ENCODE peak calls at places on chromosomes 3 and 15, in six cellular contexts. I is non-pigmented ciliary epithelial cell; Q is Panc1; D is stimulated activated CD4-positive, alpha-beta T cell treated with anti-CD3 and anti-CD28 coated beads, Interleukin-1b, Interleukin-23, amount 100 ng/mL, for 48 hours; K is NCI-H2171 treated with DMSO at 0.1 percent for 48 hours; F is Peyer's patch. P is an unnamed sample.

GRCh38 chr3:284316-284715 is 87.8 kb downstream of the CHL1 start:
- DNase-seq in I (no peak), Q (no peak), D (no peak), K (no peak), F (no peak), P (peak; percentile 55)

GRCh38 chr3:13671536-13672233 is 122.8 kb downstream of the FBLN2 start:
- DNase-seq in I (no peak), Q (no peak), D (no peak), K (no peak), F (no peak), P (no peak)

GRCh38 chr3:170368921-170369320 is 11.4 kb downstream of the SKIL start:
- DNase-seq in I (no peak), Q (no peak), D (no peak), K (no peak), F (no peak), P (no peak)

GRCh38 chr3:191774485-191774884 is 313.5 kb downstream of the PYDC2 start:
- DNase-seq in I (peak; percentile 79), Q (no peak), D (no peak), K (no peak), F (no peak), P (no peak)

GRCh38 chr15:69385831-69386230 is 28.3 kb upstream of the KIF23 start:
- DNase-seq in I (no peak), Q (no peak), D (no peak), K (no peak), F (no peak), P (no peak)

GRCh38 chr15:64229129-64229724 is 66.4 kb upstream of the PPIB start:
- DNase-seq in I (no peak), Q (no peak), D (no peak), K (no peak), F (no peak), P (no peak)

GRCh38 chr3:144549161-144549560 is 577.5 kb downstream of the DIPK2A start:
- DNase-seq in I (no peak), Q (no peak), D (no peak), K (peak; percentile 22), F (no peak), P (no peak)

GRCh38 chr3:4838621-4839022 is 140.6 kb upstream of the BHLHE40 start:
- DNase-seq in I (no peak), Q (no peak), D (no peak), K (no peak), F (no peak), P (no peak)

GRCh38 chr15:31930967-31931366 is 99.3 kb upstream of the CHRNA7 start:
- DNase-seq in I (no peak), Q (no peak), D (peak; percentile 43), K (no peak), F (no peak), P (no peak)

GRCh38 chr15:27492021-27492621 is 521.1 kb downstream of the GABRG3 start:
- DNase-seq in I (peak; percentile 45), Q (no peak), D (no peak), K (no peak), F (no peak), P (no peak)

GRCh38 chr15:91032919-91033803 is 10.8 kb upstream of the VPS33B start:
- DNase-seq in I (no peak), Q (no peak), D (peak; percentile 55), K (no peak), F (peak; percentile 89), P (peak; percentile 48)

GRCh38 chr3:53412953-53413352 is 65.6 kb upstream of the DCP1A start:
- DNase-seq in I (no peak), Q (no peak), D (no peak), K (no peak), F (no peak), P (no peak)

GRCh38 chr3:189839576-189839975 is 208.4 kb downstream of the TP63 start:
- DNase-seq in I (peak; percentile 69), Q (no peak), D (no peak), K (no peak), F (no peak), P (no peak)